ENCODE peak calls at places on chromosomes 11 and 22, in ten cellular contexts. One of them, this sample, is unnamed. For H3K4me1 and H3K9me3, the result is how much of the 10 kb centered on the place peaks cover.

GRCh38 chr11:18374956-18375355 is 19.4 kb upstream of the LDHA start:
- DNase-seq in right lobe of liver: no peak
- DNase-seq in spleen: no peak
- DNase-seq in suprapubic skin: no peak
- DNase-seq in sigmoid colon: no peak
- DNase-seq in IMR-90: no peak
- DNase-seq in HepG2: no peak
- DNase-seq in A549: no peak
- DNase-seq in HCT116: no peak
- DNase-seq in ovary: no peak
- DNase-seq in this sample: no peak

GRCh38 chr11:15742626-15743243 is 613.6 kb downstream of the SOX6 start:
- DNase-seq in HepG2: no peak
- DNase-seq in ovary: no peak
- DNase-seq in spleen: no peak
- DNase-seq in sigmoid colon: no peak
- DNase-seq in HCT116: no peak
- DNase-seq in suprapubic skin: no peak
- DNase-seq in IMR-90: peak
- DNase-seq in A549: no peak
- DNase-seq in right lobe of liver: no peak
- DNase-seq in this sample: no peak

GRCh38 chr11:2306971-2307732 is 5.3 kb downstream of the TSPAN32 start:
- DNase-seq in suprapubic skin: peak
- DNase-seq in HepG2: no peak
- DNase-seq in sigmoid colon: peak
- DNase-seq in ovary: peak
- DNase-seq in IMR-90: peak
- DNase-seq in HCT116: no peak
- DNase-seq in right lobe of liver: no peak
- DNase-seq in A549: no peak
- DNase-seq in spleen: peak
- DNase-seq in this sample: peak

GRCh38 chr11:46504817-46505613 is 88.8 kb downstream of the AMBRA1 start:
- DNase-seq in sigmoid colon: no peak
- DNase-seq in HepG2: peak
- DNase-seq in ovary: no peak
- DNase-seq in suprapubic skin: no peak
- DNase-seq in right lobe of liver: no peak
- DNase-seq in HCT116: no peak
- DNase-seq in spleen: no peak
- DNase-seq in A549: no peak
- DNase-seq in IMR-90: peak
- DNase-seq in this sample: no peak

GRCh38 chr22:49760630-49761571 is 66.8 kb downstream of the BRD1 start:
- DNase-seq in IMR-90: no peak
- DNase-seq in right lobe of liver: no peak
- DNase-seq in A549: no peak
- DNase-seq in HepG2: no peak
- DNase-seq in HCT116: no peak
- DNase-seq in ovary: peak
- DNase-seq in suprapubic skin: peak
- DNase-seq in spleen: peak
- DNase-seq in sigmoid colon: no peak
- DNase-seq in this sample: no peak

GRCh38 chr11:44004452-44004833 is 43.3 kb upstream of the ACCSL start:
- DNase-seq in sigmoid colon: peak
- DNase-seq in right lobe of liver: no peak
- DNase-seq in spleen: no peak
- DNase-seq in A549: no peak
- DNase-seq in HCT116: no peak
- DNase-seq in suprapubic skin: no peak
- DNase-seq in ovary: no peak
- DNase-seq in HepG2: no peak
- DNase-seq in IMR-90: no peak
- DNase-seq in this sample: no peak

GRCh38 chr22:41358927-41359326 is 22.8 kb upstream of the TEF start:
- DNase-seq in spleen: no peak
- DNase-seq in IMR-90: no peak
- DNase-seq in A549: no peak
- DNase-seq in suprapubic skin: no peak
- DNase-seq in sigmoid colon: no peak
- DNase-seq in HepG2: no peak
- DNase-seq in ovary: no peak
- DNase-seq in right lobe of liver: no peak
- DNase-seq in HCT116: no peak
- DNase-seq in this sample: no peak

GRCh38 chr22:35539910-35540599 is 576 bp upstream of the RASD2 start:
- DNase-seq in A549: peak
- DNase-seq in sigmoid colon: peak
- DNase-seq in IMR-90: peak
- DNase-seq in right lobe of liver: peak
- DNase-seq in spleen: peak
- DNase-seq in HCT116: no peak
- DNase-seq in suprapubic skin: no peak
- DNase-seq in HepG2: no peak
- DNase-seq in ovary: peak
- DNase-seq in this sample: no peak

DNA sequence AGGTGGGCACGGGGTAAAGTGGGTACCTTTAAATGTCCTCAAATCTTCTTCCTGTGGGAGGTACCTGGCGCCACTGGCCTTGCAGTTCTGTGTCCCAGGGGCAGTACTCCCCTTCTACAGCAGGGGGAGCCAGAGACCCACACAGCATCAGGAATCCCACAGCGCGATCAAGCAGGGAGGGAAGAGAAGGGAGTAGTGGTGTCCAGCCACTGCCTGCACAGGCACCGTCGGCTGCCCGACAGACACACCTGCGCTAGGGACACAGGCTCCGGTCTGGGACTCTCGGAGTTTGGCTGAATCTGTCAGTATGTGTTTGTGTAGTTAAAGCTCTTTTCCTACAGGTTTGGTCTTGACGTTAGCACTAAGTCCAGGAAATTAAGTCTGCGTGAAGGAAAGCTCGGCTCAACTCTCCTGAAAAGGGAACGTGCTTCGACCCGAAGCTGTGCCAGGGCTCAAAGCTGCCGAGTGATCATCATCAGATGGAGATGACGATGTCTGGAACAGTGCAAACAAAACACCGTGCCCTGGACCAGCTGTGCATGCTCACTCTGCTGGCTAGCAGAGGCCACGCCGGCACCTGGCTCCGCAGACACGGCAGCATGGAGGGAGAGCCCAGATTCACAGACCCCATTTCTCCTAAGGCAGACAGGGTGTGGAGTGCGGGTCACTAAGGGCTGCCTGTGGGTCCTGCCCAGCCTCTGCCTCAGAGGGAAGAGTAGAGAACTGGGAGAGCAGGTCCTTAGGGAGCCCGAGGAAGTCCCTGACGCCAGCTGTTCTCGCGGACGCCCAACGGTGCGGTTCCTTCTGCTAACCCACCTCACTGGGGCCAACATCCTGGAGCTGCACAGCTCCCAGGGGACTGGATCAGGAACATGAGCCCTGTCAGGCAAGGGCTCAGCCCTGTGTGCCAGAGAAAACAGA is 56.0 kb upstream of the BID start:
- DNase-seq in spleen: peak
- DNase-seq in HCT116: peak
- DNase-seq in A549: peak
- DNase-seq in HepG2: peak
- DNase-seq in suprapubic skin: peak
- DNase-seq in right lobe of liver: peak
- DNase-seq in sigmoid colon: peak
- DNase-seq in IMR-90: peak
- DNase-seq in ovary: peak
- DNase-seq in this sample: peak
- H3K4me1 ChIP-seq in spleen: under half
- H3K4me1 ChIP-seq in HCT116: under half
- H3K4me1 ChIP-seq in A549: under half
- H3K4me1 ChIP-seq in HepG2: under half
- H3K4me1 ChIP-seq in suprapubic skin: under half
- H3K4me1 ChIP-seq in right lobe of liver: under half
- H3K4me1 ChIP-seq in sigmoid colon: under half
- H3K4me1 ChIP-seq in IMR-90: under half
- H3K4me1 ChIP-seq in ovary: under half
- H3K4me1 ChIP-seq in this sample: under half

GRCh38 chr11:74465291-74465708 is 2.0 kb downstream of the KCNE3 start:
- DNase-seq in HepG2: peak
- DNase-seq in IMR-90: no peak
- DNase-seq in right lobe of liver: no peak
- DNase-seq in A549: no peak
- DNase-seq in spleen: no peak
- DNase-seq in HCT116: no peak
- DNase-seq in sigmoid colon: no peak
- DNase-seq in ovary: no peak
- DNase-seq in suprapubic skin: no peak
- DNase-seq in this sample: no peak

GRCh38 chr11:74468058-74468457 is 709 bp upstream of the KCNE3 start:
- DNase-seq in right lobe of liver: no peak
- DNase-seq in IMR-90: no peak
- DNase-seq in A549: no peak
- DNase-seq in spleen: no peak
- DNase-seq in ovary: no peak
- DNase-seq in HepG2: no peak
- DNase-seq in sigmoid colon: no peak
- DNase-seq in HCT116: no peak
- DNase-seq in suprapubic skin: peak
- DNase-seq in this sample: no peak

GRCh38 chr11:74464746-74465145 is 2.6 kb downstream of the KCNE3 start:
- DNase-seq in HCT116: no peak
- DNase-seq in HepG2: no peak
- DNase-seq in ovary: no peak
- DNase-seq in IMR-90: no peak
- DNase-seq in suprapubic skin: no peak
- DNase-seq in sigmoid colon: no peak
- DNase-seq in right lobe of liver: no peak
- DNase-seq in spleen: no peak
- DNase-seq in A549: no peak
- DNase-seq in this sample: no peak

GRCh38 chr11:74468521-74469280 is 1.4 kb upstream of the KCNE3 start:
- DNase-seq in ovary: no peak
- DNase-seq in A549: no peak
- DNase-seq in HepG2: no peak
- DNase-seq in HCT116: no peak
- DNase-seq in right lobe of liver: no peak
- DNase-seq in spleen: no peak
- DNase-seq in suprapubic skin: peak
- DNase-seq in IMR-90: no peak
- DNase-seq in sigmoid colon: no peak
- DNase-seq in this sample: no peak

GRCh38 chr11:74466916-74467885 is at the start of gene KCNE3:
- DNase-seq in IMR-90: no peak
- DNase-seq in ovary: peak
- DNase-seq in A549: no peak
- DNase-seq in HepG2: no peak
- DNase-seq in HCT116: no peak
- DNase-seq in spleen: peak
- DNase-seq in sigmoid colon: peak
- DNase-seq in suprapubic skin: no peak
- DNase-seq in right lobe of liver: peak
- DNase-seq in this sample: no peak
- TF ChIP-seq POLR2A in IMR-90: no peak
- TF ChIP-seq POLR2A in ovary: no peak
- TF ChIP-seq POLR2A in A549: no peak
- TF ChIP-seq POLR2A in HepG2: no peak
- TF ChIP-seq POLR2A in HCT116: no peak
- TF ChIP-seq POLR2A in spleen: no peak
- TF ChIP-seq POLR2A in sigmoid colon: no peak
- TF ChIP-seq POLR2A in suprapubic skin: no peak
- TF ChIP-seq POLR2A in right lobe of liver: no peak
- TF ChIP-seq POLR2A in this sample: no peak

GRCh38 chr11:133832096-133833081 is 12.9 kb downstream of the SPATA19 start:
- DNase-seq in A549: no peak
- DNase-seq in IMR-90: no peak
- DNase-seq in HepG2: no peak
- DNase-seq in suprapubic skin: no peak
- DNase-seq in ovary: no peak
- DNase-seq in HCT116: no peak
- DNase-seq in right lobe of liver: no peak
- DNase-seq in spleen: no peak
- DNase-seq in sigmoid colon: no peak
- DNase-seq in this sample: no peak

GRCh38 chr11:133834399-133835257 is 10.7 kb downstream of the SPATA19 start:
- DNase-seq in HCT116: no peak
- DNase-seq in HepG2: no peak
- DNase-seq in A549: no peak
- DNase-seq in IMR-90: no peak
- DNase-seq in suprapubic skin: no peak
- DNase-seq in spleen: peak
- DNase-seq in ovary: no peak
- DNase-seq in sigmoid colon: no peak
- DNase-seq in right lobe of liver: no peak
- DNase-seq in this sample: peak

GRCh38 chr11:133830931-133831907 is 14.1 kb downstream of the SPATA19 start:
- DNase-seq in A549: no peak
- DNase-seq in ovary: no peak
- DNase-seq in right lobe of liver: no peak
- DNase-seq in suprapubic skin: no peak
- DNase-seq in sigmoid colon: no peak
- DNase-seq in HCT116: no peak
- DNase-seq in spleen: no peak
- DNase-seq in IMR-90: no peak
- DNase-seq in HepG2: no peak
- DNase-seq in this sample: peak

GRCh38 chr11:133833899-133834296 is 11.4 kb downstream of the SPATA19 start:
- DNase-seq in IMR-90: no peak
- DNase-seq in spleen: peak
- DNase-seq in suprapubic skin: no peak
- DNase-seq in right lobe of liver: no peak
- DNase-seq in A549: no peak
- DNase-seq in HCT116: no peak
- DNase-seq in HepG2: no peak
- DNase-seq in ovary: no peak
- DNase-seq in sigmoid colon: no peak
- DNase-seq in this sample: peak

GRCh38 chr11:133833101-133833898 is 12.0 kb downstream of the SPATA19 start:
- DNase-seq in A549: no peak
- DNase-seq in sigmoid colon: no peak
- DNase-seq in HepG2: no peak
- DNase-seq in ovary: no peak
- DNase-seq in spleen: peak
- DNase-seq in suprapubic skin: no peak
- DNase-seq in right lobe of liver: no peak
- DNase-seq in IMR-90: no peak
- DNase-seq in HCT116: no peak
- DNase-seq in this sample: peak
- H3K9me3 ChIP-seq in A549: under half
- H3K9me3 ChIP-seq in sigmoid colon: under half
- H3K9me3 ChIP-seq in HepG2: under half
- H3K9me3 ChIP-seq in ovary: under half
- H3K9me3 ChIP-seq in spleen: under half
- H3K9me3 ChIP-seq in suprapubic skin: under half
- H3K9me3 ChIP-seq in right lobe of liver: under half
- H3K9me3 ChIP-seq in IMR-90: under half
- H3K9me3 ChIP-seq in HCT116: under half
- H3K9me3 ChIP-seq in this sample: under half

DNA sequence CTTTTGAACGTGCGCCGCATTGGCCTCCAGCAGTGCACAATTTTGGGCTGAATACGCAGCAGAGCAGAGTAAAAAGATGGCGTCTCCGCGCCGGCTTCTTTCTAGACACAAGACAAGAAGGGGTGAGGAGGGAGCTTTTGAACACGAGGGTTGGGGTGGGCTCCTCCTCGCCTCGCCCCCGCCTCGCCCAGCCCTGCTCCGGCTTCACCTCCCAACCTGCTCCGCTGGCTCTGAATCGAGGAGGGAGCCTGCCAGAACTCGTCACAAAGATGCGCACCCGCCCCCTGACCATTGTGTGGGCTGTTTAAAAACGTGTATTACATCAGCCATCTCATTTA is 119.0 kb downstream of the MPPED1 start:
- DNase-seq in HepG2: no peak
- DNase-seq in HCT116: no peak
- DNase-seq in right lobe of liver: no peak
- DNase-seq in spleen: no peak
- DNase-seq in sigmoid colon: no peak
- DNase-seq in ovary: no peak
- DNase-seq in A549: no peak
- DNase-seq in IMR-90: no peak
- DNase-seq in suprapubic skin: no peak
- DNase-seq in this sample: peak
- H3K4me1 ChIP-seq in HepG2: under half
- H3K4me1 ChIP-seq in HCT116: under half
- H3K4me1 ChIP-seq in right lobe of liver: under half
- H3K4me1 ChIP-seq in spleen: under half
- H3K4me1 ChIP-seq in sigmoid colon: under half
- H3K4me1 ChIP-seq in ovary: under half
- H3K4me1 ChIP-seq in A549: under half
- H3K4me1 ChIP-seq in IMR-90: under half
- H3K4me1 ChIP-seq in suprapubic skin: under half
- H3K4me1 ChIP-seq in this sample: under half